ENCODE peak calls at places on chromosome X, in five cellular contexts. K is testis, J is breast epithelium, I is ovary, R is upper lobe of left lung. H is an unnamed sample.

GRCh38 chrX:23883737-23884354 is 23.9 kb downstream of the APOO start:
- DNase-seq in K (no peak), J (no peak), I (no peak), R (no peak), H (no peak)

GRCh38 chrX:38045697-38046096 is 39.3 kb downstream of the SYTL5 start:
- DNase-seq in K (peak; percentile 14), J (no peak), I (no peak), R (peak; percentile 20), H (peak; percentile 17)

GRCh38 chrX:63932006-63932405 is 147.0 kb upstream of the ARHGEF9 start:
- DNase-seq in K (no peak), J (no peak), I (no peak), R (no peak), H (no peak)

GRCh38 chrX:95505721-95506120 is 1178.9 kb upstream of the DIAPH2 start:
- DNase-seq in K (no peak), J (no peak), I (no peak), R (no peak), H (no peak)

GRCh38 chrX:155968106-155968714 is 29.3 kb upstream of the IL9R start:
- DNase-seq in K (no peak), J (no peak), I (no peak), R (no peak), H (no peak)

GRCh38 chrX:30349946-30350345 is 40.8 kb upstream of the NR0B1 start:
- DNase-seq in K (no peak), J (no peak), I (no peak), R (no peak), H (no peak)

GRCh38 chrX:352582-353314 is 34.0 kb downstream of the PPP2R3B start:
- DNase-seq in K (no peak), J (no peak), I (peak; percentile 28), R (no peak), H (no peak)

GRCh38 chrX:137823257-137823656 is 257.3 kb downstream of the ZIC3 start:
- DNase-seq in K (no peak), J (no peak), I (no peak), R (no peak), H (no peak)

GRCh38 chrX:154140206-154140605 is 3.8 kb upstream of the OPN1LW start:
- DNase-seq in K (no peak), J (no peak), I (no peak), R (no peak), H (no peak)

GRCh38 chrX:17655232-17656034 is 81.9 kb upstream of the SCML1 start:
- DNase-seq in K (no peak), J (no peak), I (no peak), R (no peak), H (no peak)

GRCh38 chrX:44931441-44931973 is 58.5 kb downstream of the KDM6A start:
- DNase-seq in K (no peak), J (no peak), I (no peak), R (no peak), H (no peak)

GRCh38 chrX:119690921-119691716 is 1.8 kb downstream of the SEPTIN6 start:
- DNase-seq in K (peak; percentile 75), J (no peak), I (no peak), R (no peak), H (peak; percentile 77)

GRCh38 chrX:138026211-138026610 is 460.3 kb downstream of the ZIC3 start:
- DNase-seq in K (no peak), J (no peak), I (no peak), R (no peak), H (no peak)

GRCh38 chrX:121103381-121103780 is 56.0 kb downstream of the GLUD2 start:
- DNase-seq in K (no peak), J (no peak), I (no peak), R (no peak), H (no peak)

GRCh38 chrX:97027384-97027922 is 143.7 kb downstream of the RPA4 start:
- DNase-seq in K (no peak), J (no peak), I (no peak), R (no peak), H (no peak)

GRCh38 chrX:141468940-141469339 is 115.6 kb downstream of the SPANXA1 start:
- DNase-seq in K (no peak), J (no peak), I (no peak), R (no peak), H (no peak)

GRCh38 chrX:31213941-31214340 is 142.1 kb upstream of the FTHL17 start:
- DNase-seq in K (no peak), J (no peak), I (no peak), R (no peak), H (no peak)

GRCh38 chrX:19860571-19860970 is 26.8 kb downstream of the SH3KBP1 start:
- DNase-seq in K (no peak), J (no peak), I (no peak), R (no peak), H (no peak)

GRCh38 chrX:39443240-39443639 is 642.0 kb downstream of the MID1IP1 start:
- DNase-seq in K (no peak), J (no peak), I (no peak), R (no peak), H (no peak)

GRCh38 chrX:10101269-10101668 is 55.5 kb upstream of the CLCN4 start:
- DNase-seq in K (no peak), J (peak; percentile 37), I (no peak), R (peak; percentile 26), H (no peak)

GRCh38 chrX:129693343-129693742 is 38.6 kb upstream of the APLN start:
- DNase-seq in K (no peak), J (no peak), I (no peak), R (no peak), H (no peak)

GRCh38 chrX:154540897-154541535 is 5.6 kb downstream of the G6PD start:
- DNase-seq in K (no peak), J (peak; percentile 86), I (no peak), R (peak; percentile 76), H (peak; percentile 64)

GRCh38 chrX:106608016-106608415 is 3.8 kb upstream of the RADX start:
- DNase-seq in K (no peak), J (no peak), I (no peak), R (peak; percentile 21), H (no peak)

DNA sequence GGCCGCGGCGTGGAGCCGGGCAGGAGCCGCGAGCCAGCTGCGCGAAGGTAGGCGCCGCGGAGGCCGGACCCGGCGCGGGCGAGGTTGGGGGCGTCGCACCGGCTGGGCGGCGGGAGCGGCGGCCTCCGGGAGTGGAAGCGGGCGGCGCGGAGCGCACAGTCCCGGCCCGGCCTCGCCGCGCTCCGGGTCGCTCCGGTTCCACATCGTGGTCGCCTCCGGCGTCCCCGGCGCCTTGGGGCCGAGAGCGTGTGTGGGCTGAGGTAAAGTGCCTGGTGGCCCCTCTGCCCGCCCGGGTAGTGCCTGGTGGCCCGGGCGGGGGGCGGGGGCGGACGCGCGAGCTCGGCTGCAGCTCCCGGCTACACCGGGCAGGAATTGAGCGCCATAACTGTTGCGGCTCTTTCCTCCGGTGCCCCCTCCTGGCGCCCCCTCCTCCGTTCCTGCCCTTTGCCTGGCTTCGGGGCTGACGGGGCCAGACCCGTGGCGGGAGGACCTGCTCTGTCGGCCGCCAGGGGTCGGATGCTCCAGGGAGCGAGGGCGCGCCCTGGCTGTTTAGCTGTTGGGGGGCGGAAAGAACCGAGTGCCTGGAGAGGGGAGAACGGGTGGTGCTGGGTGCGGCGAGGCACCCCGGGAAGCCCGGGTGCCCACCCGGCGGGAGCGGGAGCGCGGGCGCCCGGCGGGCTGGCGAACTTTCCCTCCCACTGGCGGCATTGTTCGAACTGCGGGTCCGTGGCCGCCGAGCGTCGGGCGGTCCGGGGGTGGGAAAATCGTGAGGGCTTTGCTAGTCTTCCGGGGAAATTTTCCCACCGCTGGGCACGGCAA is 661 bp downstream of the JADE3 start:
- DNase-seq in K (peak; percentile 37), J (no peak), I (peak; percentile 63), R (peak; percentile 25), H (peak; percentile 37)
- H3K4me1 ChIP-seq in K (no peaks in the 10 kb centered on the region), J (no peaks in the 10 kb centered on the region), I (no peaks in the 10 kb centered on the region), R (no peaks in the 10 kb centered on the region), H (no peaks in the 10 kb centered on the region)

GRCh38 chrX:46628406-46629371 is 55.1 kb downstream of the CHST7 start:
- DNase-seq in K (peak; percentile 53), J (no peak), I (peak; percentile 64), R (peak; percentile 66), H (no peak)
- TF ChIP-seq POLR2A in K (no peak), J (no peak), I (no peak), R (peak; percentile 42), H (peak; percentile 5)

DNA sequence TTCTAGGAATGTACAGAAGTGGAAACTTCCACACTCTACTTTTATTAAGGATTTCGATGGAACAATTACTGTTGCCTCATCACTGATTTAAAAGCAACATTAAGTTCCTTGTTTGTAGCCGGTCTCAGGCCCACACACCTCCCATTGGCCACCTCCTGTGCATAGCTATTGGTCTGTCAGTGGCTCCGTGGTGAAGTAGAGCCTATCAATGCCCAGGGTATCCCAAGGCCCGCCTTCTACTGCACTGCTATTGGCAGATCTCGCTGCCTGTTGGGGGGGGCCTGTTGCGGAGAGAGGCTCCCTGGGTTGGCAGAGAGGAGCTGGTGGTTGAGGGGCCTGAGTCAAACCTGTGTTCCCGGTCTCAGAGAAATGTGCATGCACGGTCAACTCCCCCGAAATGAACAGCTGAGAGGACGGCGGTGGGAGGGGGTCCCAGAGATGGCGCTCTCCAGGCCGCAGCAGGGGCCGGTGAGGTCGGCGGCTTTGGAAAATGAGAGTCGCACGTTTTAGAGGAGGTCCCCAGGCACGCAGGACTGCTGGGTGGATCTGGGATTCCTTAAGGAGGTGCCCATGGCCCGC is 4.9 kb upstream of the ARAF start:
- DNase-seq in K (peak; percentile 95), J (peak; percentile 95), I (peak; percentile 89), R (peak; percentile 95), H (peak; percentile 95)
- H3K4me3 ChIP-seq in K (peak overlapping the region; percentile 61), J (peak overlapping the region; percentile 44), I (peak overlapping the region; percentile 34), R (peak overlapping the region; percentile 55), H (no peak overlapping the region)

GRCh38 chrX:72125331-72126047 is 6.2 kb downstream of the RTL5 start:
- DNase-seq in K (no peak), J (no peak), I (no peak), R (peak; percentile 16), H (no peak)

GRCh38 chrX:72126539-72127140 is 5.1 kb downstream of the RTL5 start:
- DNase-seq in K (peak; percentile 90), J (peak; percentile 84), I (peak; percentile 89), R (peak; percentile 88), H (peak; percentile 84)

GRCh38 chrX:72124540-72125201 is 7.0 kb downstream of the RTL5 start:
- DNase-seq in K (no peak), J (no peak), I (no peak), R (peak; percentile 19), H (peak; percentile 7)

GRCh38 chrX:72127332-72127731 is 4.4 kb downstream of the RTL5 start:
- DNase-seq in K (no peak), J (no peak), I (no peak), R (peak; percentile 16), H (no peak)

DNA sequence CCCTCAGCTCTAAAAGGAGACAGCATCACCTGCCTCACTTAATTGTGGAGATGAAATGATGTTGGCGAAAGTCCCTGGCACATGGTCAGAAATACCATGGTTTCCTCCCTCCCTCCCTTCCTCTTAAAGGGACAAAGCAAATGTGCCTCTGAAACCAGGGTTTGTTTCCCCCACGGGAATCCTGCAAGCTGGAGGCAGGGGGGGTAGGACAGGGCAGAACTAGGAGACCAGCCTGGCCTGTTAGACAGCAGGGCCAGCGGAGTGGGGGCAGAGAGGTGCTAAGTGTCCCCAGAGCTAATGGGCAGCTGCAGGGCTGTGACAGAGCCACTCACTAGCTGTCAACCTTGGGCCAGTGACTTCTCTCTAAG is 5.7 kb downstream of the RTL5 start:
- DNase-seq in K (no peak), J (peak; percentile 50), I (no peak), R (peak; percentile 21), H (no peak)
- H3K4me1 ChIP-seq in K (peaks cover 12% of the 10 kb centered on the region), J (no peaks in the 10 kb centered on the region), I (no peaks in the 10 kb centered on the region), R (peaks cover 42% of the 10 kb centered on the region), H (peaks cover 5% of the 10 kb centered on the region)